ENCODE peak calls at places on chromosomes 12 and 14, in ten cellular contexts. M, T, H, Z, D, K, Q, X, W and I are unnamed samples.

GRCh38 chr12:72448805-72449204 is 176.6 kb downstream of the TRHDE start:
- DNase-seq in M (no peak), T (no peak), H (no peak), Z (no peak), D (no peak), K (no peak), Q (no peak), X (no peak), W (no peak), I (no peak)

GRCh38 chr14:33505963-33506329 is 444.9 kb downstream of the EGLN3 start:
- DNase-seq in M (no peak), T (no peak), H (no peak), Z (no peak), D (no peak), K (no peak), Q (no peak), X (no peak), W (no peak), I (no peak)

GRCh38 chr12:130947028-130947427 is 6.7 kb upstream of the ADGRD1 start:
- DNase-seq in M (no peak), T (no peak), H (no peak), Z (no peak), D (no peak), K (no peak), Q (no peak), X (no peak), W (no peak), I (no peak)

GRCh38 chr12:106271575-106272505 is 24.0 kb upstream of the CKAP4 start:
- DNase-seq in M (no peak), T (no peak), H (no peak), Z (no peak), D (no peak), K (no peak), Q (peak), X (no peak), W (no peak), I (no peak)

GRCh38 chr12:122064034-122064777 is 14.3 kb upstream of the MLXIP start:
- DNase-seq in M (peak), T (peak), H (no peak), Z (peak), D (peak), K (peak), Q (peak), X (peak), W (peak), I (no peak)

GRCh38 chr14:64912256-64912655 is 2.0 kb upstream of the CHURC1 start:
- DNase-seq in M (no peak), T (peak), H (no peak), Z (no peak), D (no peak), K (no peak), Q (no peak), X (no peak), W (no peak), I (no peak)

GRCh38 chr12:72865921-72866320 is 593.8 kb downstream of the TRHDE start:
- DNase-seq in M (no peak), T (no peak), H (no peak), Z (no peak), D (no peak), K (no peak), Q (peak), X (no peak), W (no peak), I (no peak)

GRCh38 chr12:89829434-89829975 is 120.9 kb upstream of the ATP2B1 start:
- DNase-seq in M (no peak), T (peak), H (no peak), Z (no peak), D (no peak), K (no peak), Q (no peak), X (no peak), W (no peak), I (no peak)

GRCh38 chr12:90036641-90037040 is 328.0 kb upstream of the ATP2B1 start:
- DNase-seq in M (no peak), T (peak), H (no peak), Z (no peak), D (no peak), K (no peak), Q (peak), X (no peak), W (no peak), I (no peak)

GRCh38 chr12:117674313-117674712 is 294.5 kb downstream of the KSR2 start:
- DNase-seq in M (no peak), T (no peak), H (no peak), Z (no peak), D (no peak), K (no peak), Q (no peak), X (no peak), W (no peak), I (no peak)

GRCh38 chr12:85445060-85445938 is 165.3 kb downstream of the ALX1 start:
- DNase-seq in M (no peak), T (no peak), H (no peak), Z (no peak), D (no peak), K (no peak), Q (no peak), X (no peak), W (no peak), I (no peak)

GRCh38 chr14:96424104-96424989 is 32.4 kb downstream of the AK7 start:
- DNase-seq in M (no peak), T (peak), H (no peak), Z (peak), D (no peak), K (peak), Q (peak), X (no peak), W (no peak), I (peak)

GRCh38 chr14:68471029-68471963 is 321.6 kb downstream of the ZFP36L1 start:
- DNase-seq in M (no peak), T (no peak), H (no peak), Z (peak), D (no peak), K (no peak), Q (no peak), X (no peak), W (peak), I (peak)

GRCh38 chr14:96888158-96888557 is 91.0 kb downstream of the VRK1 start:
- DNase-seq in M (no peak), T (no peak), H (no peak), Z (no peak), D (no peak), K (no peak), Q (no peak), X (no peak), W (no peak), I (no peak)

GRCh38 chr12:19533567-19533966 is 94.3 kb downstream of the AEBP2 start:
- DNase-seq in M (no peak), T (no peak), H (no peak), Z (no peak), D (no peak), K (no peak), Q (no peak), X (no peak), W (no peak), I (no peak)

GRCh38 chr12:106753526-106753925 is 21.0 kb upstream of the RIC8B start:
- DNase-seq in M (no peak), T (no peak), H (no peak), Z (no peak), D (no peak), K (no peak), Q (no peak), X (no peak), W (no peak), I (peak)

GRCh38 chr12:57603758-57604453 is 718 bp upstream of the DTX3 start:
- DNase-seq in M (peak), T (peak), H (peak), Z (no peak), D (peak), K (no peak), Q (peak), X (no peak), W (no peak), I (no peak)

GRCh38 chr12:32828120-32828519 is 68.5 kb downstream of the PKP2 start:
- DNase-seq in M (no peak), T (no peak), H (no peak), Z (no peak), D (no peak), K (no peak), Q (no peak), X (no peak), W (no peak), I (no peak)

GRCh38 chr12:12473223-12473622 is 89.4 kb downstream of the DUSP16 start:
- DNase-seq in M (no peak), T (no peak), H (no peak), Z (no peak), D (no peak), K (no peak), Q (no peak), X (no peak), W (no peak), I (no peak)

GRCh38 chr12:120229583-120230325 is 28.8 kb upstream of the RPLP0 start:
- DNase-seq in M (no peak), T (peak), H (no peak), Z (no peak), D (no peak), K (no peak), Q (peak), X (no peak), W (peak), I (no peak)

GRCh38 chr12:15364221-15365170 is 42.2 kb downstream of the PTPRO start:
- DNase-seq in M (no peak), T (peak), H (no peak), Z (no peak), D (no peak), K (no peak), Q (peak), X (no peak), W (no peak), I (no peak)
- TF ChIP-seq CTCF in M (no peak), T (no peak), H (no peak), Z (no peak), D (no peak), K (no peak), Q (no peak), X (no peak), W (no peak), I (no peak)

DNA sequence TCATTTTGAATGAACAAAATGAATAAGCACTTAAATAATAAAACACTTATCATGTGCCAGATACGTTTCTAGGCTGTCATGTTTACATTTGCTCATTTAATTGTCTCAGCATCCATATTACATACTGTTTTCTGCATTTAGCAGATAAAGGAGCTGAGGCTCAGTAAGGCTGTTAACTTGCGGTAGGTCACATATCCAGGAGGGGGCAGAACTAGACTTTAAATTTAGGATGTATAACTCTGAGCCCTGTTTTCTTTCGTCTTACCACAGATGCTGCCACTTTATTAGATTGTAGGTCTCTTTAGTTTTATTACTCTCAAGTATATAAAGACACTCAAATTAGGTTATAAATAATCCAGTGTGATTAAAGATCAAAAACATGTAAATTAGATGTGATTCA is 17.7 kb downstream of the IRAK4 start:
- DNase-seq in M (no peak), T (peak), H (no peak), Z (no peak), D (no peak), K (peak), Q (peak), X (no peak), W (no peak), I (no peak)
- TF ChIP-seq CTCF in M (no peak), T (peak), H (no peak), Z (no peak), D (peak), K (peak), Q (peak), X (no peak), W (peak), I (no peak)

DNA sequence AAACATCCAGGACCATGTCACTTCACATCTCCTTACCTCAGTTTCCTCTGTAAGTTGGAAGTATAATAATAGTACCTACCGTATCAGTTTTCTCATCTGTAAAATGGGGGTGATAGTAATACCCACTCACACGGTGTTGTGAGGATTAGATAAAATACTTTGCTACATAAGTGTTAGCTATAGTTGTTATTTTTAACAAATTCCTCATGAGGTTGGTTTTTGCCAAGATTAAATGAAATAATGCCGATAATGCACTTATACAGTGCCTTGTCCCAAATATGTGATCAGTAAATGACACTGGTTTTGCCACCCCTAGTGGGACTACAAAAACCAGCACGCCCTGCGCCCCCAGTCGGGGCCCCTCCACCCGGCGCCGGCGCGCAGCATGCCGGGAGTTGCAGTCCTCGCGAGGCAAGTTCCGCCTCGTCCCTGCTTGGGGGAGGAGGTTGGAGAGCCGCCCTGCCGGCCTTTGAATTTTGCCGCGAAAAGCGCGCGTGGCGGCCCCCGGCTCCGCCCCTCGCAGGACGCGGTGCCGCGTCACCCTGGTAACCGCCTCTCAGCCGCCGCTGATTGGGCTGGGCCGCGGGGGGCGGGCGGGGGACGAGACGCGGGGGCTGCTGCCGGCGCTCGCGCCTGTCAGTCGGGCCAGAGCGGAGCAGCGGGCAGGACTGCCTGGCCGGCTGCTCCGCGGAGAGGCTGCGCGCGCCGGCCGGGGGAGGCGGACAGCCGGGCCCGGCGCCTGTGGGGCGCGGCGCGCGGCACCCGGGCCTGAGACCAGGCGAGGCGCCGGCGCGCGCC is at the start of gene FAM222A:
- DNase-seq in M (peak), T (peak), H (peak), Z (peak), D (peak), K (peak), Q (peak), X (peak), W (peak), I (peak)
- TF ChIP-seq CTCF in M (peak), T (peak), H (no peak), Z (no peak), D (peak), K (no peak), Q (no peak), X (peak), W (no peak), I (no peak)

GRCh38 chr12:114241973-114242434 is 163.9 kb downstream of the TBX5 start:
- DNase-seq in M (no peak), T (no peak), H (no peak), Z (no peak), D (no peak), K (no peak), Q (no peak), X (no peak), W (no peak), I (no peak)

GRCh38 chr12:114248527-114248926 is 157.4 kb downstream of the TBX5 start:
- DNase-seq in M (no peak), T (no peak), H (no peak), Z (no peak), D (no peak), K (no peak), Q (no peak), X (no peak), W (peak), I (no peak)

GRCh38 chr12:114240288-114240687 is 165.7 kb downstream of the TBX5 start:
- DNase-seq in M (no peak), T (no peak), H (no peak), Z (no peak), D (no peak), K (no peak), Q (no peak), X (peak), W (no peak), I (no peak)

DNA sequence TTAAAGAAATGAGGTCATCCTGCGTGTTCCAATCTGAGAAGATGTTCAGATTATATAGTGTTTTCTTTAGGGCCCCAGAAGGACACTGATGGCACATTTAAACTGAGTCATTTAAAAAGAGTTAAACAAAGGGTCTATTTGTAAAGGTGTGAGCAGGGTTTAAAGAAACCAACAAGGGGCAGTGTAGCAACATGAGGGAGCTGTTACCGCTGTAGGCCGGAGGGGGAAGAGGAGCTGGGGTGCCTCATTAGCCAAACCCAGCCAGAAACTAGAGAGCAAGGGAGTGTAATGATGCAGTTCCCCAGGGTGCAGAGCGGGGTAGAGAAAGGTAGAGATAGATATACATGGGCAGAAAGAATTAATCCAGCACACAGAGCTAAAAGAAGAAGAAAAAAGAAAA is 160.4 kb downstream of the TBX5 start:
- DNase-seq in M (no peak), T (no peak), H (no peak), Z (no peak), D (no peak), K (peak), Q (no peak), X (no peak), W (peak), I (no peak)
- TF ChIP-seq CTCF in M (no peak), T (no peak), H (no peak), Z (no peak), D (no peak), K (peak), Q (no peak), X (no peak), W (no peak), I (no peak)